ENCODE peak calls at places on chromosomes 6 and 20, in four cellular contexts. O, A, Z and L are unnamed samples. For H3K4me1, the result is how much of the 10 kb centered on the place peaks cover.

GRCh38 chr6:143514996-143515760 is 3.7 kb upstream of the FUCA2 start:
- DNase-seq in O (peak), A (peak), Z (peak), L (no peak)

GRCh38 chr6:34053721-34054120 is 92.2 kb downstream of the GRM4 start:
- DNase-seq in O (no peak), A (peak), Z (no peak), L (no peak)

GRCh38 chr6:111642463-111643158 is 36.9 kb upstream of the TRAF3IP2 start:
- DNase-seq in O (no peak), A (peak), Z (peak), L (no peak)

GRCh38 chr6:57173056-57173885 is 1.1 kb downstream of the BAG2 start:
- DNase-seq in O (no peak), A (peak), Z (peak), L (no peak)

GRCh38 chr6:9397981-9398559 is 962.7 kb upstream of the SLC35B3 start:
- DNase-seq in O (no peak), A (peak), Z (peak), L (peak)

GRCh38 chr20:52295556-52295955 is 104.0 kb upstream of the ZFP64 start:
- DNase-seq in O (no peak), A (no peak), Z (no peak), L (no peak)

GRCh38 chr20:41174373-41174772 is 37.0 kb downstream of the PLCG1 start:
- DNase-seq in O (peak), A (peak), Z (no peak), L (no peak)

GRCh38 chr6:66421570-66421969 is 714.5 kb upstream of the EYS start:
- DNase-seq in O (no peak), A (no peak), Z (no peak), L (no peak)

GRCh38 chr6:12092762-12093161 is 80.7 kb downstream of the HIVEP1 start:
- DNase-seq in O (no peak), A (no peak), Z (no peak), L (no peak)

GRCh38 chr6:159104931-159105330 is 60.1 kb upstream of the TAGAP start:
- DNase-seq in O (no peak), A (peak), Z (no peak), L (no peak)

GRCh38 chr6:133247581-133247980 is 6.4 kb downstream of the EYA4 start:
- DNase-seq in O (no peak), A (no peak), Z (no peak), L (no peak)

GRCh38 chr20:11186301-11187008 is 512.7 kb upstream of the JAG1 start:
- DNase-seq in O (no peak), A (no peak), Z (no peak), L (no peak)

GRCh38 chr20:60115452-60115851 is 157.2 kb downstream of the CDH26 start:
- DNase-seq in O (no peak), A (no peak), Z (no peak), L (peak)

GRCh38 chr6:133236898-133237297 is 4.3 kb upstream of the EYA4 start:
- DNase-seq in O (no peak), A (no peak), Z (no peak), L (no peak)

GRCh38 chr20:43946206-43946491 is 31.5 kb downstream of the TOX2 start:
- DNase-seq in O (no peak), A (no peak), Z (no peak), L (no peak)

GRCh38 chr20:43948455-43948854 is 33.8 kb downstream of the TOX2 start:
- DNase-seq in O (no peak), A (no peak), Z (no peak), L (no peak)

GRCh38 chr20:43947316-43947710 is 32.7 kb downstream of the TOX2 start:
- DNase-seq in O (no peak), A (no peak), Z (no peak), L (no peak)

GRCh38 chr20:43945391-43946205 is 30.9 kb downstream of the TOX2 start:
- DNase-seq in O (no peak), A (no peak), Z (no peak), L (no peak)

GRCh38 chr20:43946659-43947315 is 32.1 kb downstream of the TOX2 start:
- DNase-seq in O (no peak), A (no peak), Z (no peak), L (no peak)
- H3K4me1 ChIP-seq in O (under half), A (under half), Z (under half), L (under half)

GRCh38 chr20:32199006-32199405 is 8.5 kb downstream of the PLAGL2 start:
- DNase-seq in O (no peak), A (no peak), Z (no peak), L (no peak)

GRCh38 chr20:32201296-32201976 is 6.1 kb downstream of the PLAGL2 start:
- DNase-seq in O (no peak), A (no peak), Z (no peak), L (no peak)

GRCh38 chr20:32204485-32205115 is 2.9 kb downstream of the PLAGL2 start:
- DNase-seq in O (no peak), A (no peak), Z (no peak), L (no peak)

GRCh38 chr20:32203556-32204484 is 3.7 kb downstream of the PLAGL2 start:
- DNase-seq in O (no peak), A (peak), Z (peak), L (peak)

DNA sequence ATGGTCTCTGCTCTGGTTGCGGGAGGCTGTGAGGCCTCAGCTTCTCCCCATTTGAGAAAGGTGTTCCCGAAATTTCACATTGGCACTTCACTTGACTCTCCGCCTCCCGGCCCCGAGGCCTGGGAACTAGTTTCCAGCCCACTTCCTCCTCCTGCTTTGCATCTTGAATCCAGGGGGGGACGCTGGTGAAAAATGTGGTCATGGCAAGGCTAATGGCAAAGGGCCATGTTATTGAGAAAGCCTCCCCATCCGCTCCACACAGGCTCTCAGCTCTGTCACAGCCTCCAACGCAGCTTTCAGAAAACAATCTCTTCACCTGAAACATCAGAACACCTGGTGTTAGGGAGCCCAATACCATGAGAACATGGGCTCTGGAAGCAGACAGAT is 5.6 kb downstream of the PLAGL2 start:
- DNase-seq in O (no peak), A (no peak), Z (no peak), L (no peak)
- H3K4me1 ChIP-seq in O (under half), A (half or more), Z (half or more), L (under half)

GRCh38 chr6:92911301-92911700 is 508.1 kb downstream of the EPHA7 start:
- DNase-seq in O (no peak), A (no peak), Z (no peak), L (no peak)
- H3K4me1 ChIP-seq in O (under half), A (under half), Z (under half), L (under half)

GRCh38 chr6:145685932-145686331 is 49.4 kb downstream of the EPM2A start:
- DNase-seq in O (no peak), A (no peak), Z (no peak), L (no peak)
- H3K4me1 ChIP-seq in O (under half), A (under half), Z (under half), L (under half)

GRCh38 chr20:50043573-50044352 is 61.0 kb downstream of the SNAI1 start:
- DNase-seq in O (no peak), A (no peak), Z (no peak), L (no peak)

GRCh38 chr20:50040432-50041237 is 57.9 kb downstream of the SNAI1 start:
- DNase-seq in O (no peak), A (no peak), Z (no peak), L (no peak)

GRCh38 chr20:50042370-50043313 is 59.9 kb downstream of the SNAI1 start:
- DNase-seq in O (no peak), A (no peak), Z (no peak), L (no peak)

GRCh38 chr20:50039706-50040431 is 57.1 kb downstream of the SNAI1 start:
- DNase-seq in O (no peak), A (no peak), Z (no peak), L (no peak)

GRCh38 chr20:50041238-50041915 is 58.6 kb downstream of the SNAI1 start:
- DNase-seq in O (no peak), A (no peak), Z (no peak), L (no peak)
- H3K4me1 ChIP-seq in O (under half), A (under half), Z (under half), L (under half)

DNA sequence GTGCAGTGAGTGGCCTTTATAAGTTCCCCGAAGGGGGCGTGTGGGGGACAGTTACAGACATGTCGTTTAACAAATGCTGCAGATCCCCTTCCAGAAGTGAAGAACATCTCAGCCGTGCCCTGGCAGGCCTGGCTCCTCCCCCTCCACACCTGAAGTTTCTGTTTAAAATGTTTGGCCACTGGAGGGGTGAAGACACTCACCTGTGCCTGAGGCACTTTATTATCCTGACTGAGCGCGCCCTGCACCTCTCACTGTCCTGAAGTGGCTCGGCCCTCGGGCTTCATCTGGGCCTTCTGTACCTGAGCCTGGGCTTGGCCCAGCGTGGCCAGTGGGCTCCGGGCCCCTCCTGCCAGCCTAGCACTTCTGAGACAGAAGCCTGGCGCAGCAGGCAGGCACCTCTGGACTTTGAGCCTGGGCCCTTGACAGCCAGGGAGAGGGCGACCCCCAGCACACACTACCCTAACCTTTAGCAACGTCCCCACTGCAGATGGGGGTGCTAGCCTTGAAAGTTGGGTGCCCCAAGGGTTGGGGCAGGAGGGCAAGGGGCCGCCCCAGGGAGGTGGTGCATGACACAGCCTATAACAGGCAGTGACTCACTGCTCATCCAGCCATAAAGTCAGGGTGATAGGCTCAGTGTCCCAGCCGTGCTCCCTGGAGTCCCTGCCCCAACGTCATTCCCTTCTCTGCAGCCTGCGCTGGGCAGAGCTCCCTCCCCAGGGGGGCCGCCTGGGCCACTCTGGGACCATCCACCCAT is 13.6 kb upstream of the GATA5 start:
- DNase-seq in O (no peak), A (peak), Z (no peak), L (no peak)
- H3K4me1 ChIP-seq in O (under half), A (under half), Z (half or more), L (under half)

DNA sequence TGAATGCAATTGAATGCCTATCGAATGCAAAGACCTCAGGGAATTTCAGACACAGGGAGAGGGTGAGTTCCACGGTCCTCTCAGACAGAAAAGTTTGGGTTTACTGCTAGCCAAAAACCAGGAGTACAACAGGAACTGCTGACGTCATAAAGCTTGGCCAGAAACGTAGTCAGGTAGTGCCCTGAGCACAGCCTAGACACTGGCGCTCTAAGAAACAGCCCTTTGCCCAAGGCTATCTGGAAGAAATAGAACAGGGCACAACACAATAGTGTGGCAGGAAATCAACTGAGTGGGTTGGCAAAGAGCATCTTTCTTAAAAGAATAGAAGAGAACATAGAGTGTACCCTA is 58.0 kb downstream of the GFOD1 start:
- DNase-seq in O (no peak), A (no peak), Z (no peak), L (no peak)
- H3K4me1 ChIP-seq in O (under half), A (under half), Z (under half), L (under half)